ENCODE peak calls at places on chromosomes 6 and 20, in eight cellular contexts. Y, V, S, H, L, A, F and X are unnamed samples. For H3K36me3, the result is how much of the 10 kb centered on the place peaks cover.

GRCh38 chr6:100886078-100886477 is 4.9 kb upstream of the ASCC3 start:
- DNase-seq in Y (peak), V (no peak), S (peak), H (no peak), L (no peak), A (peak), F (no peak), X (no peak)

GRCh38 chr6:32689531-32690505 is 23.4 kb upstream of the HLA-DQB1 start:
- DNase-seq in Y (no peak), V (no peak), S (no peak), H (peak), L (no peak), A (peak), F (no peak), X (no peak)

GRCh38 chr6:19180348-19181073 is 656.7 kb upstream of the ID4 start:
- DNase-seq in Y (peak), V (no peak), S (no peak), H (no peak), L (no peak), A (peak), F (no peak), X (no peak)

GRCh38 chr20:3889489-3890409 is 562 bp downstream of the PANK2 start:
- DNase-seq in Y (peak), V (no peak), S (peak), H (peak), L (peak), A (no peak), F (peak), X (peak)

GRCh38 chr6:7247179-7247456 is 65.9 kb downstream of the SSR1 start:
- DNase-seq in Y (no peak), V (no peak), S (no peak), H (no peak), L (no peak), A (no peak), F (no peak), X (peak)

GRCh38 chr6:107185570-107185969 is 70.3 kb upstream of the BEND3 start:
- DNase-seq in Y (peak), V (no peak), S (no peak), H (no peak), L (no peak), A (peak), F (no peak), X (peak)

GRCh38 chr6:147528511-147529145 is 20.1 kb downstream of the SAMD5 start:
- DNase-seq in Y (no peak), V (no peak), S (no peak), H (peak), L (no peak), A (no peak), F (no peak), X (no peak)

GRCh38 chr6:45474376-45474775 is 96.6 kb upstream of the SUPT3H start:
- DNase-seq in Y (peak), V (no peak), S (peak), H (no peak), L (no peak), A (no peak), F (no peak), X (no peak)

GRCh38 chr20:3166913-3167342 is 6.4 kb downstream of the LZTS3 start:
- DNase-seq in Y (no peak), V (no peak), S (no peak), H (no peak), L (no peak), A (no peak), F (no peak), X (no peak)

GRCh38 chr6:63926258-63926657 is 290.7 kb downstream of the PHF3 start:
- DNase-seq in Y (no peak), V (no peak), S (no peak), H (no peak), L (no peak), A (no peak), F (no peak), X (no peak)

GRCh38 chr6:71929047-71929446 is 42.7 kb downstream of the RIMS1 start:
- DNase-seq in Y (no peak), V (no peak), S (no peak), H (no peak), L (no peak), A (no peak), F (no peak), X (no peak)

GRCh38 chr6:43128926-43129325 is 42.1 kb upstream of the SRF start:
- DNase-seq in Y (peak), V (no peak), S (no peak), H (no peak), L (no peak), A (no peak), F (no peak), X (no peak)

GRCh38 chr6:55953384-55953783 is 78.0 kb upstream of the BMP5 start:
- DNase-seq in Y (peak), V (peak), S (peak), H (no peak), L (no peak), A (peak), F (no peak), X (no peak)

GRCh38 chr6:134938896-134939295 is 11.0 kb downstream of the ALDH8A1 start:
- DNase-seq in Y (peak), V (no peak), S (no peak), H (no peak), L (no peak), A (no peak), F (peak), X (no peak)

GRCh38 chr6:57173056-57173885 is 1.1 kb downstream of the BAG2 start:
- DNase-seq in Y (peak), V (no peak), S (peak), H (peak), L (no peak), A (no peak), F (peak), X (no peak)

GRCh38 chr6:131519670-131520436 is 53.2 kb upstream of the ARG1 start:
- DNase-seq in Y (peak), V (no peak), S (no peak), H (peak), L (peak), A (peak), F (peak), X (no peak)

GRCh38 chr6:152236370-152237097 is 400.6 kb downstream of the SYNE1 start:
- DNase-seq in Y (no peak), V (no peak), S (no peak), H (no peak), L (no peak), A (no peak), F (no peak), X (no peak)

GRCh38 chr6:142728367-142728766 is 216.6 kb downstream of the HIVEP2 start:
- DNase-seq in Y (no peak), V (no peak), S (no peak), H (no peak), L (no peak), A (no peak), F (no peak), X (no peak)

GRCh38 chr20:40956503-40956902 is 72.1 kb upstream of the TOP1 start:
- DNase-seq in Y (no peak), V (no peak), S (no peak), H (no peak), L (no peak), A (no peak), F (no peak), X (no peak)

GRCh38 chr6:155561262-155561970 is 105.8 kb upstream of the NOX3 start:
- DNase-seq in Y (peak), V (no peak), S (no peak), H (no peak), L (no peak), A (no peak), F (no peak), X (no peak)

GRCh38 chr6:160005861-160006540 is 37.1 kb downstream of the IGF2R start:
- DNase-seq in Y (peak), V (no peak), S (no peak), H (no peak), L (peak), A (no peak), F (peak), X (no peak)

GRCh38 chr6:139144490-139145085 is 9.7 kb downstream of the HECA start:
- DNase-seq in Y (no peak), V (no peak), S (no peak), H (no peak), L (no peak), A (no peak), F (no peak), X (no peak)

GRCh38 chr20:57723816-57724215 is 14.0 kb upstream of the PMEPA1 start:
- DNase-seq in Y (no peak), V (no peak), S (no peak), H (no peak), L (no peak), A (no peak), F (no peak), X (no peak)

DNA sequence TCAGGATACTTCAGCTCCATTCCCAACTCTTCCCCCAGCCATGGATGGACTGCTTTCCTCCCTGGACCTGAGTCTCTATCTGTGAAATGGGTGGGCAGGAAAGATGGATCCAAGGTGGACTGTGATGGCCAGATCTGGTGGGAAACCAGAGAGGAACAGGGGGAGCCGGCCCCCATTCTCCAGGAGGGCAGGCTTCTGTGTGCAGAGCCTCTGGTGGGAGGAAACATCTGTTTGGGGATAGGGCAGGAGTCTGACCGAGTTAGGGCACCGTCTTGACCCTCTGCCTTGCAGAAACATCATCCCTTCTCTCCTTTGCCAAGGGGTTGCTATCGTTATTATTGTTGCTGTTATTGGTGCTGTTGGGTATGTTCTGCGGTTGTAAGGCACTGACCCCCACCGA is 91.5 kb downstream of the TOX2 start:
- DNase-seq in Y (no peak), V (no peak), S (no peak), H (no peak), L (no peak), A (no peak), F (no peak), X (no peak)
- H3K4me3 ChIP-seq in Y (no peak), V (no peak), S (no peak), H (no peak), L (no peak), A (no peak), F (no peak), X (no peak)

GRCh38 chr6:30590509-30590908 is 19.3 kb downstream of the ABCF1 start:
- DNase-seq in Y (no peak), V (no peak), S (no peak), H (no peak), L (no peak), A (no peak), F (no peak), X (no peak)
- H3K36me3 ChIP-seq in Y (under half), V (under half), S (half or more), H (under half), L (under half), A (half or more), F (under half), X (under half)

DNA sequence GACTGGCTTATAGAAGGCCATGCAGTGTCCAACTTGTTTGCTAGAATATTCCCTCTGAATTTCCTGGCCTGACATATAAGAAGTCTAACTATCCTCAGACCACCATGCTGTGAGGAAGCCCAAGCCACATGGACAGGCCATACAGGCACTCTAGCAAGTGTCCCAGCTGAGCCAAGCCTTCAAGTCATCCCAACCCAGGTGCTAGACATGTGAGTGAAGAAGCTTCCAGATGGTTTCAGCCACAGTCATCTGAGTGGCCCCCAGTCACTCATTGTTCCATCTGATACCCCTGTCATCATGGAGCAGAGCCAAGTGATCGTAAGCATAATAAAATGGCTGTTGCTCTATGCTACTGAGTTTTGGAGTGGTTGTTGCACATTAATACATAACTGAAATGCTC is 46.0 kb upstream of the INSM1 start:
- DNase-seq in Y (no peak), V (no peak), S (no peak), H (no peak), L (no peak), A (no peak), F (no peak), X (no peak)
- H3K4me3 ChIP-seq in Y (no peak), V (no peak), S (no peak), H (no peak), L (no peak), A (no peak), F (no peak), X (no peak)

DNA sequence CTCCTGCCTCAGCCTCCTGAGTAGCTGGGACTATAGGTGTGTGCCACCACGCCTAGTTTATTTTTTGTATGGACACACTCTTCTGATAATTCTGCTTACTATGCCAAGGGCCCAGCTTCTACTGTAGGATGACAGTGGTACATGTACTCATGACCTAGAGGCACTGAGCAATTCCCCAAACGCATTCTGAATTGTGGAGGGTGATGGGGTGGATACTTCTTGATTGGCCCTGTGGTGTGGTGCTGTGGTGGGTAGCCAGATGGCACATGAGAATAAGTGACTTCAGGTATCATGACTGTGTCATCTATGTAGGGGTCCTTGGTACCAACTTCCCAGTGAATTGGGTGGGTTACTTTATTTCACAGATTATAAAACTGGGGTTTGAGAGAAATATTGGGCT is 11.0 kb downstream of the DNMT3B start:
- DNase-seq in Y (no peak), V (no peak), S (no peak), H (no peak), L (no peak), A (no peak), F (no peak), X (no peak)
- H3K36me3 ChIP-seq in Y (under half), V (under half), S (under half), H (under half), L (under half), A (under half), F (under half), X (under half)

DNA sequence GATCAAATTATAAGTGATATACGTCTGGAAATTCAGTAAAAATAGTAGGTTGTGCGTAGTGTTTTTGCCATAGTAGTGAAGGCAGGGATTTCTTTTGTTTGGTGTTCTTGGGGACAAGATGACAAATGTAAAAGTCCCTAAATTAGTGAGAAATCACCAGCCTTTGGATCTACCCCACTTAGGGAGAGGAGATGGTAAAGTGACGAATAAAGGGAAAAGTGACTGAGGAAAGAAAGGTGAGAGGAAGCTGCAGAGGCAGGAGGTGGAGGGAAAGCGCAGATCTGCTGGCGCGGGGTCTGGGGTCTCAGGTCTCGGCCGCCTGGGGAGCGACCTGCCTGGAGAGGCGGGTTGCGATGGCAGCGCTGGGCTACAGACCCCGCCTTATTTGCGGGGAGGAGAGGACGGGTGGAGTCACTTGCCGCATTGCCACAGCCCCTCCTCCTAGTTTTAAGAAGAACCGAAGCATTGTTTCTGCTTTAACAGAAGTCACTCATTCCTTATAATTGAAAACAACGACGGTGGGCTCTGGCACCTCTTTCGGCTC is 3.4 kb upstream of the LIN28B start:
- DNase-seq in Y (no peak), V (no peak), S (no peak), H (no peak), L (no peak), A (no peak), F (no peak), X (no peak)
- H3K4me3 ChIP-seq in Y (no peak), V (no peak), S (no peak), H (no peak), L (no peak), A (no peak), F (no peak), X (no peak)

DNA sequence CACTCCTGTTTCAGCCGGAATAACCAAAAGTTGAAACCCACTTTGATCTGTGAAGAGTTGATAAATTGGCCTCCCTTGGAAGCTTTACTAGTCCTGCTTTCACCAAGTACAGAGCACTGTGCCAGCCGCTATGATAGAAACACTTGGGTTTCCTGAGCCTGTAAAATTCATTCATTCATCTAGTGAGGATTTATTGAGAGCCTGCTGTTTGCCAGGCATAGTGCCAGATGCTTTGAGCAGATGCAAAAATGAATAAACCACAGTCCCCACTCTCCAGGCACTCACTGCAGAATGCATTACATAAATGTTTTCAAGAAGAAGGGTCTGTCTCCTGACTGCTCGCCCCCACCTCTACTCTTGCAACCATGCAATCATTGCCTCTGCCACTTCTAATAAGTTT is 25.3 kb upstream of the TMEM217 start:
- DNase-seq in Y (peak), V (no peak), S (no peak), H (no peak), L (no peak), A (no peak), F (no peak), X (no peak)
- H3K36me3 ChIP-seq in Y (under half), V (under half), S (half or more), H (under half), L (under half), A (under half), F (under half), X (under half)

DNA sequence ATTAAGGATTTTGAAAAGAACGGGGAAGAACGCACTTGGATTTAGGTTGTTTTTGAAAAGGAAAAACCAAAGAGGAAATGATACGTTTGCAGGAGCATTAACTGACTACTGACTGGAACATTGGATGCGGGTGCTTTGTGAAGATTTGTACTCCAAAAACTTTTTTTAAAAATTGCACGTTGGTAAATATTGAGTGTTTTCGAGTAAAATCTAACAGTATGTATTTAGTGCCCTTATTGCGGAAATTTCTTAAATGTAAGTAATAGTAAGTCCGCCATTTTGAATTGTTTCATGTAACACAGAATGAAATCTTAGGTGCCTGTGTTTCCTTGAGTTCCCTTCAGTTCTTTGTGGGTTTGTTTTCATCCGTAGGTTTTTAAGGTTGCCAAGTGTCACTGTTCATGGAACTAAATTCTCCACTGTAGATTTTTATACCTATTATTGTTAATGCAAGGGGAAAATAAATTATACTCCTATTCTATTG is 15.2 kb upstream of the LIN28B start:
- DNase-seq in Y (no peak), V (no peak), S (peak), H (no peak), L (no peak), A (no peak), F (no peak), X (no peak)
- H3K4me3 ChIP-seq in Y (peak), V (peak), S (no peak), H (no peak), L (no peak), A (no peak), F (peak), X (no peak)

GRCh38 chr6:158611039-158611438 is 33.5 kb downstream of the DYNLT1 start:
- DNase-seq in Y (no peak), V (no peak), S (no peak), H (no peak), L (no peak), A (no peak), F (no peak), X (no peak)
- H3K36me3 ChIP-seq in Y (under half), V (under half), S (half or more), H (under half), L (under half), A (under half), F (under half), X (under half)

GRCh38 chr20:63202811-63203526 is 13.0 kb downstream of the YTHDF1 start:
- DNase-seq in Y (no peak), V (no peak), S (no peak), H (no peak), L (peak), A (no peak), F (no peak), X (no peak)
- H3K4me3 ChIP-seq in Y (no peak), V (no peak), S (no peak), H (no peak), L (no peak), A (no peak), F (no peak), X (no peak)